ENCODE peak calls at places on chromosomes 3 and 15, in nine cellular contexts. U is IMR-90, V is GM23248, M is transverse colon, W is body of pancreas, Z is breast epithelium, N is DND-41, A is upper lobe of right lung, B is tibial artery. R is an unnamed sample. For H3K9me3 and H3K4me1, the result is how much of the 10 kb centered on the place peaks cover.

GRCh38 chr15:49492834-49493233 is 69.8 kb downstream of the FGF7 start:
- DNase-seq in U (peak), V (peak), M (no peak), W (no peak), Z (no peak), N (no peak), A (no peak), B (no peak), R (no peak)

GRCh38 chr3:7669641-7670040 is 808.7 kb downstream of the GRM7 start:
- DNase-seq in U (no peak), V (no peak), M (no peak), W (no peak), Z (no peak), N (no peak), A (no peak), B (no peak), R (no peak)

GRCh38 chr15:69823223-69823907 is 274.4 kb downstream of the TLE3 start:
- DNase-seq in U (peak), V (peak), M (no peak), W (no peak), Z (no peak), N (no peak), A (no peak), B (no peak), R (no peak)

GRCh38 chr3:49629866-49630265 is 44.3 kb upstream of the APEH start:
- DNase-seq in U (no peak), V (no peak), M (no peak), W (no peak), Z (no peak), N (no peak), A (no peak), B (no peak), R (no peak)

GRCh38 chr3:107629556-107629955 is 106.8 kb downstream of the BBX start:
- DNase-seq in U (peak), V (no peak), M (no peak), W (no peak), Z (no peak), N (no peak), A (no peak), B (no peak), R (no peak)

GRCh38 chr3:140294058-140294457 is 359.1 kb downstream of the CLSTN2 start:
- DNase-seq in U (no peak), V (no peak), M (no peak), W (no peak), Z (no peak), N (no peak), A (no peak), B (no peak), R (no peak)

GRCh38 chr3:135497979-135498378 is 467.5 kb upstream of the PPP2R3A start:
- DNase-seq in U (no peak), V (no peak), M (no peak), W (no peak), Z (no peak), N (peak), A (no peak), B (no peak), R (no peak)

GRCh38 chr3:50912746-50913145 is 238.0 kb downstream of the DOCK3 start:
- DNase-seq in U (no peak), V (no peak), M (no peak), W (no peak), Z (no peak), N (no peak), A (no peak), B (no peak), R (no peak)

GRCh38 chr3:120160050-120160449 is 65.8 kb upstream of the GSK3B start:
- DNase-seq in U (peak), V (peak), M (peak), W (peak), Z (peak), N (no peak), A (peak), B (peak), R (peak)

GRCh38 chr15:91302588-91303439 is 202.8 kb downstream of the SV2B start:
- DNase-seq in U (peak), V (peak), M (peak), W (peak), Z (peak), N (peak), A (no peak), B (no peak), R (peak)

GRCh38 chr3:51982838-51983577 is at the start of gene ACY1:
- DNase-seq in U (peak), V (peak), M (peak), W (peak), Z (peak), N (peak), A (peak), B (peak), R (peak)

GRCh38 chr3:178900244-178900643 is 171.4 kb downstream of the ZMAT3 start:
- DNase-seq in U (no peak), V (no peak), M (no peak), W (no peak), Z (no peak), N (no peak), A (no peak), B (no peak), R (no peak)

GRCh38 chr3:122497425-122497824 is 17.3 kb downstream of the KPNA1 start:
- DNase-seq in U (peak), V (peak), M (no peak), W (no peak), Z (no peak), N (peak), A (no peak), B (no peak), R (no peak)

GRCh38 chr15:95604634-95605036 is 725.9 kb upstream of the NR2F2 start:
- DNase-seq in U (peak), V (peak), M (no peak), W (no peak), Z (no peak), N (no peak), A (no peak), B (no peak), R (no peak)

GRCh38 chr15:22850055-22850454 is 11.6 kb downstream of the NIPA2 start:
- DNase-seq in U (peak), V (peak), M (no peak), W (no peak), Z (no peak), N (no peak), A (no peak), B (no peak), R (no peak)

GRCh38 chr3:121834079-121834730 is 655 bp downstream of the IQCB1 start:
- DNase-seq in U (peak), V (peak), M (peak), W (peak), Z (no peak), N (no peak), A (no peak), B (no peak), R (no peak)

GRCh38 chr3:58704745-58705144 is 38.2 kb upstream of the FAM3D start:
- DNase-seq in U (no peak), V (no peak), M (no peak), W (no peak), Z (peak), N (no peak), A (no peak), B (no peak), R (no peak)

GRCh38 chr15:48333553-48333952 is 2.3 kb downstream of the DUT start:
- DNase-seq in U (no peak), V (no peak), M (no peak), W (no peak), Z (no peak), N (no peak), A (no peak), B (no peak), R (no peak)

GRCh38 chr3:152443212-152444023 is 174.7 kb downstream of the MBNL1 start:
- DNase-seq in U (peak), V (no peak), M (no peak), W (no peak), Z (no peak), N (no peak), A (no peak), B (no peak), R (no peak)

GRCh38 chr3:51319271-51319670 is 65.8 kb upstream of the MANF start:
- DNase-seq in U (peak), V (peak), M (no peak), W (no peak), Z (no peak), N (no peak), A (no peak), B (no peak), R (no peak)

GRCh38 chr3:77038928-77039605 is 832 bp upstream of the ROBO2 start:
- DNase-seq in U (peak), V (peak), M (no peak), W (peak), Z (no peak), N (no peak), A (no peak), B (no peak), R (no peak)

GRCh38 chr3:193190387-193190786 is 50.6 kb upstream of the PLAAT1 start:
- DNase-seq in U (no peak), V (peak), M (no peak), W (peak), Z (no peak), N (peak), A (no peak), B (no peak), R (no peak)

GRCh38 chr3:72487078-72487765 is 361.0 kb downstream of the SHQ1 start:
- DNase-seq in U (peak), V (peak), M (peak), W (peak), Z (peak), N (no peak), A (peak), B (peak), R (peak)

GRCh38 chr3:109943181-109943580 is 605.8 kb upstream of the DPPA4 start:
- DNase-seq in U (peak), V (no peak), M (no peak), W (no peak), Z (no peak), N (no peak), A (no peak), B (no peak), R (no peak)

GRCh38 chr3:121645054-121645453 is 15.6 kb downstream of the HCLS1 start:
- DNase-seq in U (no peak), V (no peak), M (no peak), W (no peak), Z (no peak), N (no peak), A (no peak), B (no peak), R (no peak)

GRCh38 chr3:187288176-187288893 is 3.2 kb downstream of the MASP1 start:
- DNase-seq in U (no peak), V (peak), M (no peak), W (no peak), Z (no peak), N (no peak), A (no peak), B (no peak), R (peak)

GRCh38 chr15:27398631-27399030 is 427.6 kb downstream of the GABRG3 start:
- DNase-seq in U (no peak), V (no peak), M (no peak), W (no peak), Z (no peak), N (no peak), A (no peak), B (no peak), R (no peak)

GRCh38 chr3:162236949-162237348 is 740.3 kb downstream of the OTOL1 start:
- DNase-seq in U (no peak), V (no peak), M (no peak), W (no peak), Z (no peak), N (no peak), A (no peak), B (no peak), R (no peak)

GRCh38 chr3:125003369-125003853 is 52.4 kb downstream of the HEG1 start:
- DNase-seq in U (peak), V (peak), M (peak), W (peak), Z (no peak), N (no peak), A (no peak), B (no peak), R (peak)

GRCh38 chr15:68252925-68253534 is 23.5 kb upstream of the CLN6 start:
- DNase-seq in U (peak), V (peak), M (peak), W (peak), Z (no peak), N (peak), A (no peak), B (no peak), R (no peak)

GRCh38 chr15:42502472-42502871 is 7.0 kb downstream of the SNAP23 start:
- DNase-seq in U (no peak), V (no peak), M (no peak), W (no peak), Z (no peak), N (no peak), A (no peak), B (no peak), R (no peak)

GRCh38 chr15:42498212-42499038 is 3.0 kb downstream of the SNAP23 start:
- DNase-seq in U (no peak), V (no peak), M (no peak), W (no peak), Z (no peak), N (no peak), A (no peak), B (no peak), R (no peak)

GRCh38 chr15:42503822-42504221 is 8.4 kb downstream of the SNAP23 start:
- DNase-seq in U (no peak), V (no peak), M (no peak), W (no peak), Z (no peak), N (no peak), A (no peak), B (no peak), R (no peak)

GRCh38 chr15:42495361-42496212 is at the start of gene SNAP23:
- DNase-seq in U (peak), V (peak), M (peak), W (peak), Z (peak), N (peak), A (peak), B (peak), R (peak)

DNA sequence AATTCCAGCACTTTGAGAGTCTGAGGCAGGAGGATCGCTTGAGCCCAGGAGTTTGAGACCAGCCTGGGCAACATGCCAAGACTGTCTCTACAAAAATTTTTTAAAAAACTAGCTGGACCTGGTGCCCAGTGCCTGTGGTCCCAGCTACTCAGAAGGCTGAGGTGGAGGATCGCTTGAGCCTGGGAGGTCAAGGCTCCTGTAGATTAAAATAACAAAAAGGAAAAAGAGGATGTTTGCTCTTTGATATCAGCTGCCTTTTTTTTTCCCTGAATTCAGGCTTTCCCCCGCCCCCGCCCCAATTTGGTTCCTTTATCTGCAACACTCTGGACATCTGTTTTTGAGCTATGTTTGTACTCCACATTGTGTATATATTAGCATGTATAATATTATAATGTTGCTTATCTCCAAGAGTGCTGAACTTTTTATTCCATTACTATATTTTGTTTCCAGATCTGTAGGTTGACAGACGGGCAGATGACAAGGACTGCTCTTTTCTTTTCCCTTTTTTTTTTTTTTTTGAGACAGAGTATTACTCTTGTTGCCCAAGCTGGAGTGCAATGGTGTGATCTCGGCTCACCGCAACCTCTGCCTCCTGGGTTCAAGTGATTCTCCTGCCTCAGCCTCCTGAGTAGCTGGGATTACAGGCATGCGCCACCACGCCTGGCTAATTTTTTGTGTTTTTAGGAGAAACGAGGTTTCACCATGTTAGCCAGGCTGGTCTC is 4.6 kb downstream of the SNAP23 start:
- DNase-seq in U (no peak), V (no peak), M (no peak), W (peak), Z (no peak), N (no peak), A (no peak), B (no peak), R (no peak)
- H3K27ac ChIP-seq in U (peak), V (peak), M (peak), W (peak), Z (peak), N (no peak), A (peak), B (peak), R (peak)

DNA sequence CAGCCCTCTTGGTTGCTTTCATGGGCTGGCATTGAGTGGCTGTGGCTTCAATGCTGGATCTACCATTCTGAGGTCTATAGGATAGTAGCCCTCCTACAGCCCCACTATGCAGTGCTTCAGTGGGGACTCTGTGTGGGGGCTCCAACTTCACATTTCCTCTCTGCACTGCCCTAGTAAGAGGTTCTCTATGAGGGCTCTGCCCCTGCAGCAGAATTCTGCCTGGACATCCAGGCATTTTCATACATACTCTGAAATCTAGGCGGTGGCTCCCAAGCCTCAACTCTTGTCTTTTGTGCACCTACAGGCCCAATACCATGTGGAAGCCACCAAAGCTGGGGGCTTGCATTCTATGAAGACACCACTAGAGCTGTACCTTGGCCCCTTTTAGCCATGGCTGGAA is 195.8 kb downstream of the IGSF11 start:
- DNase-seq in U (no peak), V (no peak), M (no peak), W (no peak), Z (no peak), N (no peak), A (no peak), B (no peak), R (no peak)
- H3K9me3 ChIP-seq in U (under half), V (under half), M (under half), W (under half), Z (half or more), N (under half), A (under half), B (under half), R (under half)

GRCh38 chr3:21621396-21621695 is 129.7 kb downstream of the ZNF385D start:
- DNase-seq in U (peak), V (peak), M (no peak), W (no peak), Z (no peak), N (no peak), A (no peak), B (no peak), R (no peak)
- H3K4me1 ChIP-seq in U (under half), V (under half), M (under half), W (under half), Z (under half), N (under half), A (under half), B (under half), R (under half)

GRCh38 chr3:69096299-69096698 is 11.6 kb downstream of the ARL6IP5 start:
- DNase-seq in U (no peak), V (no peak), M (no peak), W (no peak), Z (no peak), N (no peak), A (no peak), B (no peak), R (no peak)
- H3K27ac ChIP-seq in U (no peak), V (no peak), M (peak), W (no peak), Z (peak), N (no peak), A (peak), B (peak), R (peak)

DNA sequence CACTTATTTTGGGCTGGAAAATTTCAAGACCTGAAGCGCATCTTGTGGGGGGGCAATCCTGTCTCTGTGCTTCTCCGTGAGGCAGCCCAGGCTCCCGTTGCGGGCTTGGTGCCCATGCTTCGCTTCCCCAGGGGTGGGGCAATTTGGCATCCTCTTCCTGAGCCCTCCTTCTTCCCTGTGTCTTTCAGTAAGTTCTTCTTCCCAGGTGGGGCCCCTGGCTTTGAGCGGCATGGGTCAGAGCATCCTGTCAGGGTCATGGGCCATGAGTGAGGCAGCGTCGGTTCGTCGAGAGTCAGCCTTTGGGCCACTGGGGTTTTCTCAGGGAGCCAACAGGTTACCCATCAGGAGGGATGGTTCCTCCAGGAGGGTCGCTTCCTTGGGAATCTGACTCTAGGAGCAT is 200.7 kb downstream of the UBE3A start:
- DNase-seq in U (no peak), V (no peak), M (no peak), W (no peak), Z (no peak), N (no peak), A (peak), B (peak), R (no peak)
- H3K9me3 ChIP-seq in U (half or more), V (under half), M (under half), W (under half), Z (half or more), N (under half), A (under half), B (under half), R (under half)